ENCODE peak calls at places on chromosomes 5 and 9, in nine cellular contexts. P is mammary epithelial cell; M is cardiac muscle cell; Y is iPS DF 6.9; W is left ventricle myocardium inferior; C is body of pancreas; D is HCT116; V is effector memory CD4-positive, alpha-beta T cell; I is H9. L is an unnamed sample.
A peak's percentile ranks its signal among the peaks of the same experiment; 100 is the strongest.

GRCh38 chr5:152142845-152143469 is 218.3 kb upstream of the GLRA1 start:
- DNase-seq in V (peak; percentile 18), I (peak; percentile 77), P (peak; percentile 21), Y (peak; percentile 72), W (peak; percentile 45), C (peak; percentile 58), D (peak; percentile 33), M (peak; percentile 77), L (peak; percentile 67)

GRCh38 chr5:139027150-139027549 is 152.0 kb upstream of the LRRTM2 start:
- DNase-seq in I (no peak), D (no peak), C (no peak), P (no peak), V (no peak), M (no peak), W (no peak), Y (no peak), L (no peak)

GRCh38 chr9:127742435-127743088 is 7.5 kb upstream of the TOR2A start:
- DNase-seq in Y (peak; percentile 91), M (peak; percentile 90), I (peak; percentile 98), P (peak; percentile 27), V (no peak), C (peak; percentile 34), D (no peak), W (no peak), L (peak; percentile 77)

GRCh38 chr9:108535526-108535925 is 320.3 kb downstream of the ACTL7B start:
- DNase-seq in V (no peak), D (no peak), M (no peak), W (no peak), Y (no peak), P (no peak), I (peak; percentile 38), C (no peak), L (peak; percentile 25)

GRCh38 chr5:125302577-125302976 is 556.1 kb upstream of the ZNF608 start:
- DNase-seq in I (no peak), V (no peak), D (no peak), C (no peak), M (no peak), Y (no peak), W (no peak), P (peak; percentile 25), L (no peak)

GRCh38 chr5:179345429-179346321 is at the start of gene ADAMTS2:
- DNase-seq in V (no peak), M (peak; percentile 74), C (no peak), Y (no peak), I (peak; percentile 72), W (peak; percentile 73), P (no peak), D (no peak), L (peak; percentile 29)

GRCh38 chr5:173733831-173734491 is 117.5 kb upstream of the BOD1 start:
- DNase-seq in D (no peak), P (no peak), C (no peak), Y (no peak), M (no peak), I (no peak), W (no peak), V (no peak), L (no peak)

GRCh38 chr5:151174612-151175101 is 17.1 kb upstream of the ANXA6 start:
- DNase-seq in Y (no peak), I (peak; percentile 93), C (no peak), V (no peak), P (no peak), M (no peak), D (no peak), W (no peak), L (no peak)

GRCh38 chr5:92927291-92927778 is 653.7 kb downstream of the NR2F1-AS1 start:
- DNase-seq in Y (no peak), M (no peak), P (peak; percentile 33), D (peak; percentile 72), I (no peak), C (no peak), W (no peak), V (no peak), L (no peak)

GRCh38 chr5:179870403-179870903 is 11.8 kb upstream of the MRNIP start:
- DNase-seq in W (peak; percentile 76), Y (peak; percentile 47), V (no peak), C (peak; percentile 38), D (no peak), P (no peak), I (peak; percentile 81), M (peak; percentile 98), L (peak; percentile 41)

GRCh38 chr5:146446861-146447733 is at the start of gene TCERG1:
- DNase-seq in V (peak; percentile 96), I (peak; percentile 100), M (peak; percentile 99), Y (peak; percentile 100), C (peak; percentile 99), D (peak; percentile 100), W (peak; percentile 99), P (peak; percentile 100), L (peak; percentile 100)

GRCh38 chr9:95029251-95029650 is 288.3 kb downstream of the FANCC start:
- DNase-seq in W (no peak), Y (no peak), M (no peak), C (no peak), I (no peak), V (no peak), P (no peak), D (no peak), L (no peak)

GRCh38 chr5:139565411-139566305 is 4.5 kb downstream of the UBE2D2 start:
- DNase-seq in I (no peak), M (peak; percentile 56), V (peak; percentile 45), P (no peak), C (no peak), W (no peak), Y (no peak), D (no peak), L (no peak)

GRCh38 chr9:17402309-17402708 is 176.6 kb upstream of the SH3GL2 start:
- DNase-seq in W (no peak), V (no peak), I (no peak), P (no peak), C (no peak), D (no peak), M (peak; percentile 45), Y (no peak), L (peak; percentile 42)

GRCh38 chr5:9348296-9348996 is 197.4 kb downstream of the SEMA5A start:
- DNase-seq in V (no peak), Y (no peak), I (no peak), P (peak; percentile 77), C (no peak), M (peak; percentile 21), D (no peak), W (no peak), L (no peak)

GRCh38 chr5:9351535-9351934 is 194.3 kb downstream of the SEMA5A start:
- DNase-seq in P (no peak), M (no peak), I (no peak), D (no peak), C (no peak), W (no peak), Y (no peak), V (no peak), L (no peak)

GRCh38 chr5:9347032-9347431 is 198.8 kb downstream of the SEMA5A start:
- DNase-seq in Y (no peak), P (no peak), M (no peak), C (no peak), V (no peak), D (no peak), W (no peak), I (no peak), L (no peak)

GRCh38 chr5:9347541-9348295 is 198.2 kb downstream of the SEMA5A start:
- DNase-seq in M (no peak), I (no peak), Y (no peak), V (no peak), C (no peak), W (no peak), D (no peak), P (no peak), L (no peak)

GRCh38 chr5:9350301-9350797 is 195.5 kb downstream of the SEMA5A start:
- DNase-seq in V (no peak), I (no peak), C (no peak), P (no peak), W (no peak), M (no peak), Y (no peak), D (no peak), L (no peak)
- H3K27ac ChIP-seq in V (no peak overlapping the region), I (no peak overlapping the region), C (no peak overlapping the region), P (no peak overlapping the region), W (no peak overlapping the region), M (no peak overlapping the region), Y (no peak overlapping the region), D (no peak overlapping the region), L (no peak overlapping the region)

GRCh38 chr5:148981353-148981752 is 81.5 kb downstream of the SH3TC2 start:
- DNase-seq in I (no peak), D (no peak), W (no peak), V (no peak), Y (no peak), P (no peak), M (no peak), C (no peak), L (no peak)

GRCh38 chr5:148978370-148979103 is 84.3 kb downstream of the SH3TC2 start:
- DNase-seq in M (no peak), V (no peak), Y (no peak), I (no peak), W (no peak), P (peak; percentile 59), D (no peak), C (no peak), L (no peak)

GRCh38 chr5:148976569-148977321 is 86.1 kb downstream of the SH3TC2 start:
- DNase-seq in P (no peak), V (no peak), M (no peak), Y (no peak), I (no peak), D (no peak), W (no peak), C (no peak), L (no peak)

GRCh38 chr5:148974638-148975330 is 88.1 kb downstream of the SH3TC2 start:
- DNase-seq in V (no peak), M (no peak), C (no peak), P (no peak), W (no peak), I (no peak), Y (no peak), D (no peak), L (peak; percentile 58)

GRCh38 chr5:148979104-148979723 is 83.6 kb downstream of the SH3TC2 start:
- DNase-seq in W (peak; percentile 40), V (no peak), D (no peak), Y (no peak), P (peak; percentile 74), M (no peak), I (no peak), C (no peak), L (no peak)
- H3K27ac ChIP-seq in W (peak overlapping the region; percentile 66), V (no peak overlapping the region), D (no peak overlapping the region), Y (no peak overlapping the region), P (peak overlapping the region; percentile 89), M (no peak overlapping the region), I (no peak overlapping the region), C (no peak overlapping the region), L (no peak overlapping the region)

GRCh38 chr5:133026664-133027153 is 360 bp upstream of the ZCCHC10 start:
- DNase-seq in P (no peak), C (no peak), I (no peak), M (no peak), W (no peak), Y (no peak), V (no peak), D (no peak), L (no peak)
- H3K27ac ChIP-seq in P (peak overlapping the region; percentile 20), C (peak overlapping the region; percentile 86), I (no peak overlapping the region), M (no peak overlapping the region), W (peak overlapping the region; percentile 94), Y (no peak overlapping the region), V (peak overlapping the region; percentile 89), D (no peak overlapping the region), L (no peak overlapping the region)

DNA sequence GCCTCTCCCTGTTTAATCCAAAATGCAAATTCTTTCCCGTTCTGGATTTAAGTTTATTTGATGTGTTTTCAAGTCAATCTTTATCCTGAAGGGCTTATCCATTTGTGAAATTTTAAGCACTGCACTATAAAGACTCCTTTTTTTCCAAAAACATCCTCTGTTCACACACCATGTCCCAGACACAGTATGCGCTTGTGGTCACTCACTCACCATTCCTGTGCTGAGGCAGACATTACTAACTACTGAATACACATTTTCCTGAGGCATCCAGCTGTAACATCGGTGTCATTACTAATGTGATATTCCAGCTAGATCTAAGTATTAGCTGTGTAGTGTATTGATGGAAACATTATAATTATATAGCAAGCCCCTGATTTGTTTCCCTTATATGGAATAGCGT is 298.4 kb downstream of the KCTD16 start:
- DNase-seq in Y (no peak), M (no peak), D (no peak), P (no peak), C (no peak), W (no peak), I (no peak), V (no peak), L (no peak)
- H3K27ac ChIP-seq in Y (no peak overlapping the region), M (no peak overlapping the region), D (no peak overlapping the region), P (no peak overlapping the region), C (no peak overlapping the region), W (no peak overlapping the region), I (no peak overlapping the region), V (no peak overlapping the region), L (no peak overlapping the region)